ENCODE peak calls at places on chromosomes 16 and 17, in four cellular contexts. One of them, this sample, is unnamed.

GRCh38 chr17:68942389-68942788 is 12.8 kb downstream of the ABCA8 start:
- DNase-seq in suprapubic skin: no peak
- DNase-seq in GM13977: no peak
- DNase-seq in transverse colon: no peak
- DNase-seq in this sample: no peak

GRCh38 chr17:63477471-63478440 is 895 bp downstream of the ACE start:
- DNase-seq in suprapubic skin: no peak
- DNase-seq in GM13977: peak
- DNase-seq in transverse colon: peak
- DNase-seq in this sample: no peak

GRCh38 chr17:36949461-36949927 is 740 bp downstream of the AATF start:
- DNase-seq in suprapubic skin: no peak
- DNase-seq in GM13977: no peak
- DNase-seq in transverse colon: no peak
- DNase-seq in this sample: no peak

GRCh38 chr16:67271446-67271845 is 7.9 kb upstream of the PLEKHG4 start:
- DNase-seq in suprapubic skin: no peak
- DNase-seq in GM13977: no peak
- DNase-seq in transverse colon: no peak
- DNase-seq in this sample: peak

GRCh38 chr17:64066709-64067108 is 46.3 kb upstream of the ICAM2 start:
- DNase-seq in suprapubic skin: no peak
- DNase-seq in GM13977: no peak
- DNase-seq in transverse colon: no peak
- DNase-seq in this sample: no peak

GRCh38 chr17:57264776-57265175 is 8.5 kb downstream of the MSI2 start:
- DNase-seq in suprapubic skin: no peak
- DNase-seq in GM13977: no peak
- DNase-seq in transverse colon: no peak
- DNase-seq in this sample: no peak

GRCh38 chr16:75095204-75095621 is 21.4 kb downstream of the LDHD start:
- DNase-seq in suprapubic skin: no peak
- DNase-seq in GM13977: no peak
- DNase-seq in transverse colon: no peak
- DNase-seq in this sample: no peak

GRCh38 chr17:58277107-58277506 is 3.6 kb downstream of the MPO start:
- DNase-seq in suprapubic skin: no peak
- DNase-seq in GM13977: peak
- DNase-seq in transverse colon: no peak
- DNase-seq in this sample: no peak

GRCh38 chr17:43021739-43022512 is at the start of gene VAT1:
- DNase-seq in suprapubic skin: peak
- DNase-seq in GM13977: peak
- DNase-seq in transverse colon: peak
- DNase-seq in this sample: peak

GRCh38 chr16:3945751-3946603 is 65.5 kb upstream of the CREBBP start:
- DNase-seq in suprapubic skin: peak
- DNase-seq in GM13977: no peak
- DNase-seq in transverse colon: peak
- DNase-seq in this sample: no peak

GRCh38 chr16:82852388-82852998 is 225.7 kb downstream of the CDH13 start:
- DNase-seq in suprapubic skin: no peak
- DNase-seq in GM13977: no peak
- DNase-seq in transverse colon: no peak
- DNase-seq in this sample: no peak

GRCh38 chr17:7530294-7530900 is 18.5 kb upstream of the TNFSF12 start:
- DNase-seq in suprapubic skin: no peak
- DNase-seq in GM13977: no peak
- DNase-seq in transverse colon: no peak
- DNase-seq in this sample: no peak

GRCh38 chr17:80874866-80875445 is 116.7 kb upstream of the CHMP6 start:
- DNase-seq in suprapubic skin: peak
- DNase-seq in GM13977: no peak
- DNase-seq in transverse colon: peak
- DNase-seq in this sample: no peak

GRCh38 chr17:79279320-79279719 is 204.7 kb downstream of the ENGASE start:
- DNase-seq in suprapubic skin: no peak
- DNase-seq in GM13977: no peak
- DNase-seq in transverse colon: no peak
- DNase-seq in this sample: no peak

GRCh38 chr17:71432378-71433315 is 688.2 kb upstream of the SOX9 start:
- DNase-seq in suprapubic skin: no peak
- DNase-seq in GM13977: no peak
- DNase-seq in transverse colon: no peak
- DNase-seq in this sample: no peak

GRCh38 chr16:55567382-55567781 is 898 bp downstream of the CAPNS2 start:
- DNase-seq in suprapubic skin: no peak
- DNase-seq in GM13977: no peak
- DNase-seq in transverse colon: no peak
- DNase-seq in this sample: no peak

GRCh38 chr17:41340934-41341861 is 9.4 kb downstream of the KRT33A start:
- DNase-seq in suprapubic skin: no peak
- DNase-seq in GM13977: no peak
- DNase-seq in transverse colon: no peak
- DNase-seq in this sample: no peak

GRCh38 chr17:149897-150575 is 12.7 kb downstream of the SCGB1C2 start:
- DNase-seq in suprapubic skin: peak
- DNase-seq in GM13977: no peak
- DNase-seq in transverse colon: no peak
- DNase-seq in this sample: peak

GRCh38 chr16:26627958-26628357 is 438.8 kb upstream of the C16orf82 start:
- DNase-seq in suprapubic skin: no peak
- DNase-seq in GM13977: no peak
- DNase-seq in transverse colon: no peak
- DNase-seq in this sample: no peak

GRCh38 chr17:50364715-50365114 is 8.3 kb downstream of the MRPL27 start:
- DNase-seq in suprapubic skin: peak
- DNase-seq in GM13977: no peak
- DNase-seq in transverse colon: no peak
- DNase-seq in this sample: peak

GRCh38 chr16:80583466-80583865 is 42.7 kb downstream of the DYNLRB2 start:
- DNase-seq in suprapubic skin: no peak
- DNase-seq in GM13977: no peak
- DNase-seq in transverse colon: no peak
- DNase-seq in this sample: no peak

GRCh38 chr17:75638893-75639292 is 5.7 kb downstream of the SMIM5 start:
- DNase-seq in suprapubic skin: no peak
- DNase-seq in GM13977: no peak
- DNase-seq in transverse colon: no peak
- DNase-seq in this sample: peak

GRCh38 chr16:66660422-66661209 is 35.9 kb downstream of the CMTM4 start:
- DNase-seq in suprapubic skin: no peak
- DNase-seq in GM13977: no peak
- DNase-seq in transverse colon: peak
- DNase-seq in this sample: peak

GRCh38 chr16:67342616-67343015 is 16.0 kb downstream of the LRRC36 start:
- DNase-seq in suprapubic skin: no peak
- DNase-seq in GM13977: no peak
- DNase-seq in transverse colon: no peak
- DNase-seq in this sample: no peak

GRCh38 chr17:17935321-17936271 is 36.6 kb downstream of the TOM1L2 start:
- DNase-seq in suprapubic skin: peak
- DNase-seq in GM13977: no peak
- DNase-seq in transverse colon: peak
- DNase-seq in this sample: no peak

GRCh38 chr16:78483124-78483992 is 383.9 kb downstream of the WWOX start:
- DNase-seq in suprapubic skin: no peak
- DNase-seq in GM13977: no peak
- DNase-seq in transverse colon: no peak
- DNase-seq in this sample: no peak

GRCh38 chr17:30921544-30922196 is at the start of gene ADAP2:
- DNase-seq in suprapubic skin: peak
- DNase-seq in GM13977: peak
- DNase-seq in transverse colon: peak
- DNase-seq in this sample: peak

DNA sequence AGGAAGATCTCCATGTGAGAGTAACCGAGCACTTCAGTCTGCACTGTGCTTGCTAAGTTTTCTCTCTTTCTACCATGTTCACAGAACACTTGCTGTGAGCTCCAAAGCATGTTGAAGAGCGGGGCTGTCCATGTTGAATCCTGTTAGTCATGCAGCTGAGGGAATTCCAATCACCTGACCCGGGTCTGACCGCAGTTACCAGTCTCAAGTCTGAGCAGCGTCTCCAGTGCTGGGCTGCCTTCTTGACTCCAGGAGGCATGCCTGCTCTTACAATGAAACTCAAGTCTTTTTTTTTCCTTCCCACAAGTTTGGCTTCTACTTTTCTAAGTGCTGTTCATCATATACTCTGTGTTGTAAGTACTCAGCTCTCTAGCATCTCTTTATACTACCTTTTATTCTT is 44.3 kb downstream of the HOXB1 start:
- DNase-seq in suprapubic skin: no peak
- DNase-seq in GM13977: no peak
- DNase-seq in transverse colon: no peak
- DNase-seq in this sample: no peak
- TF ChIP-seq CTCF in suprapubic skin: no peak
- TF ChIP-seq CTCF in GM13977: no peak
- TF ChIP-seq CTCF in transverse colon: no peak
- TF ChIP-seq CTCF in this sample: no peak

GRCh38 chr16:53212899-53213235 is 158.1 kb downstream of the CHD9 start:
- DNase-seq in suprapubic skin: no peak
- DNase-seq in GM13977: no peak
- DNase-seq in transverse colon: no peak
- DNase-seq in this sample: no peak

GRCh38 chr16:53211253-53211652 is 156.5 kb downstream of the CHD9 start:
- DNase-seq in suprapubic skin: no peak
- DNase-seq in GM13977: no peak
- DNase-seq in transverse colon: no peak
- DNase-seq in this sample: no peak

GRCh38 chr16:53209489-53209888 is 154.7 kb downstream of the CHD9 start:
- DNase-seq in suprapubic skin: no peak
- DNase-seq in GM13977: no peak
- DNase-seq in transverse colon: no peak
- DNase-seq in this sample: no peak

GRCh38 chr16:53213542-53213941 is 158.8 kb downstream of the CHD9 start:
- DNase-seq in suprapubic skin: no peak
- DNase-seq in GM13977: no peak
- DNase-seq in transverse colon: no peak
- DNase-seq in this sample: no peak

GRCh38 chr16:53207810-53208752 is 153.3 kb downstream of the CHD9 start:
- DNase-seq in suprapubic skin: no peak
- DNase-seq in GM13977: peak
- DNase-seq in transverse colon: peak
- DNase-seq in this sample: no peak
- TF ChIP-seq CTCF in suprapubic skin: peak
- TF ChIP-seq CTCF in GM13977: peak
- TF ChIP-seq CTCF in transverse colon: peak
- TF ChIP-seq CTCF in this sample: peak

GRCh38 chr17:8631554-8631877 is 991 bp upstream of the MYH10 start:
- DNase-seq in suprapubic skin: no peak
- DNase-seq in GM13977: no peak
- DNase-seq in transverse colon: no peak
- DNase-seq in this sample: no peak

GRCh38 chr17:8630227-8630801 is at the start of gene MYH10:
- DNase-seq in suprapubic skin: peak
- DNase-seq in GM13977: peak
- DNase-seq in transverse colon: peak
- DNase-seq in this sample: peak

GRCh38 chr17:8629371-8630226 is 926 bp downstream of the MYH10 start:
- DNase-seq in suprapubic skin: peak
- DNase-seq in GM13977: peak
- DNase-seq in transverse colon: peak
- DNase-seq in this sample: peak

GRCh38 chr17:8632087-8632486 is 1.6 kb upstream of the MYH10 start:
- DNase-seq in suprapubic skin: no peak
- DNase-seq in GM13977: no peak
- DNase-seq in transverse colon: no peak
- DNase-seq in this sample: no peak

GRCh38 chr17:8630802-8631553 is 453 bp upstream of the MYH10 start:
- DNase-seq in suprapubic skin: peak
- DNase-seq in GM13977: peak
- DNase-seq in transverse colon: peak
- DNase-seq in this sample: peak
- TF ChIP-seq CTCF in suprapubic skin: peak
- TF ChIP-seq CTCF in GM13977: no peak
- TF ChIP-seq CTCF in transverse colon: peak
- TF ChIP-seq CTCF in this sample: no peak

DNA sequence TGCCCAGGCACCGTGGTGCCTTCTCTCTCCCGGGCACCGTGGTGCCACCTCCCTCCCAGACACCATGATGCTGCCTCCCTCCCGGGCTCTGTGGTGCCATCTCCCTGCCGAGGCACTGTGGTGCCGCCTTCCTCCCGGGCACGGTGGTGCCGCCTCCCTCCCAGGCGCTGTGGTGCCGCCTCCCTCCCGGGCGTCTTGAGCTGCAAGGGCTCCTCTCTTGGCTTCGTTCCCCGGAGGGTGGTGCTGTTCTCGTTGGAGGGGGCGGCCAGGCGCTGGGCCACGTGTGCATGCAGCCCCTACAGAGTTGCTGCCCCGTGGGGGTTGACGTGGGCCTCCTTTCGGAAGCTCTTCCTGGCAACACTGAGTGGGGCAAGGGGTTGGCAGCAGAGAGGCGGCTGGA is 8.2 kb downstream of the CENPX start:
- DNase-seq in suprapubic skin: no peak
- DNase-seq in GM13977: no peak
- DNase-seq in transverse colon: no peak
- DNase-seq in this sample: no peak
- TF ChIP-seq CTCF in suprapubic skin: peak
- TF ChIP-seq CTCF in GM13977: no peak
- TF ChIP-seq CTCF in transverse colon: no peak
- TF ChIP-seq CTCF in this sample: no peak

GRCh38 chr16:85634747-85635544 is 21.8 kb downstream of the GSE1 start:
- DNase-seq in suprapubic skin: no peak
- DNase-seq in GM13977: no peak
- DNase-seq in transverse colon: no peak
- DNase-seq in this sample: no peak
- TF ChIP-seq CTCF in suprapubic skin: no peak
- TF ChIP-seq CTCF in GM13977: no peak
- TF ChIP-seq CTCF in transverse colon: peak
- TF ChIP-seq CTCF in this sample: no peak

GRCh38 chr16:69131167-69131748 is 1.1 kb downstream of the CHTF8 start:
- DNase-seq in suprapubic skin: no peak
- DNase-seq in GM13977: peak
- DNase-seq in transverse colon: no peak
- DNase-seq in this sample: peak

GRCh38 chr16:69132424-69133252 is at the start of the genes CHTF8 and UTP4:
- DNase-seq in suprapubic skin: peak
- DNase-seq in GM13977: peak
- DNase-seq in transverse colon: peak
- DNase-seq in this sample: peak

GRCh38 chr16:69133555-69133954 is 1.1 kb downstream of the UTP4 start:
- DNase-seq in suprapubic skin: no peak
- DNase-seq in GM13977: no peak
- DNase-seq in transverse colon: no peak
- DNase-seq in this sample: no peak

GRCh38 chr16:69130461-69130860 is 1.9 kb downstream of the CHTF8 start:
- DNase-seq in suprapubic skin: no peak
- DNase-seq in GM13977: no peak
- DNase-seq in transverse colon: no peak
- DNase-seq in this sample: no peak

GRCh38 chr16:69131749-69132423 is 502 bp downstream of the CHTF8 start:
- DNase-seq in suprapubic skin: peak
- DNase-seq in GM13977: peak
- DNase-seq in transverse colon: peak
- DNase-seq in this sample: no peak
- TF ChIP-seq CTCF in suprapubic skin: no peak
- TF ChIP-seq CTCF in GM13977: no peak
- TF ChIP-seq CTCF in transverse colon: no peak
- TF ChIP-seq CTCF in this sample: no peak